ENCODE peak calls at places on chromosomes 7 and 10, in eight cellular contexts. P, M, F, Y, A, N, V and W are unnamed samples.

GRCh38 chr10:51832652-51833383 is 133.4 kb upstream of the CSTF2T start:
- DNase-seq in P (no peak), M (no peak), F (no peak), Y (no peak), A (no peak), N (peak; percentile 81), V (peak; percentile 16), W (no peak)

GRCh38 chr7:45975847-45976484 is 54.9 kb upstream of the IGFBP3 start:
- DNase-seq in P (no peak), M (no peak), F (no peak), Y (no peak), A (no peak), N (no peak), V (no peak), W (no peak)

GRCh38 chr10:104028146-104028545 is 57.5 kb downstream of the COL17A1 start:
- DNase-seq in P (no peak), M (peak; percentile 71), F (peak; percentile 76), Y (no peak), A (no peak), N (peak; percentile 31), V (peak; percentile 61), W (peak; percentile 41)

GRCh38 chr7:27133409-27134157 is 3.0 kb upstream of the HOXA4 start:
- DNase-seq in P (no peak), M (no peak), F (peak; percentile 11), Y (no peak), A (no peak), N (no peak), V (no peak), W (no peak)

GRCh38 chr10:71090330-71090729 is 122.0 kb upstream of the UNC5B start:
- DNase-seq in P (no peak), M (peak; percentile 17), F (no peak), Y (no peak), A (no peak), N (no peak), V (no peak), W (no peak)

GRCh38 chr7:158782638-158783490 is 46.4 kb downstream of the ESYT2 start:
- DNase-seq in P (no peak), M (no peak), F (peak; percentile 70), Y (peak; percentile 40), A (peak; percentile 57), N (peak; percentile 58), V (peak; percentile 9), W (peak; percentile 85)

GRCh38 chr7:75996476-75996875 is 2.1 kb upstream of the TMEM120A start:
- DNase-seq in P (peak; percentile 39), M (no peak), F (no peak), Y (no peak), A (peak; percentile 10), N (no peak), V (no peak), W (no peak)

GRCh38 chr10:128013626-128014025 is 106.7 kb downstream of the PTPRE start:
- DNase-seq in P (no peak), M (no peak), F (no peak), Y (no peak), A (no peak), N (no peak), V (no peak), W (no peak)

GRCh38 chr7:23058412-23059096 is 44.6 kb upstream of the HYCC1 start:
- DNase-seq in P (no peak), M (no peak), F (no peak), Y (no peak), A (no peak), N (no peak), V (no peak), W (no peak)

GRCh38 chr10:77974396-77975074 is 48.0 kb upstream of the DLG5 start:
- DNase-seq in P (no peak), M (no peak), F (peak; percentile 55), Y (no peak), A (no peak), N (peak; percentile 75), V (peak; percentile 86), W (no peak)

GRCh38 chr7:27600247-27600646 is 62.4 kb downstream of the HIBADH start:
- DNase-seq in P (no peak), M (no peak), F (no peak), Y (no peak), A (no peak), N (no peak), V (no peak), W (no peak)

GRCh38 chr7:112202819-112203218 is 3.4 kb downstream of the DOCK4 start:
- DNase-seq in P (no peak), M (no peak), F (peak; percentile 30), Y (no peak), A (peak; percentile 53), N (no peak), V (no peak), W (no peak)

GRCh38 chr7:32143271-32143670 is 73.1 kb upstream of the PDE1C start:
- DNase-seq in P (no peak), M (no peak), F (no peak), Y (no peak), A (no peak), N (no peak), V (no peak), W (no peak)

GRCh38 chr10:48731141-48731540 is 46.5 kb downstream of the WDFY4 start:
- DNase-seq in P (no peak), M (no peak), F (no peak), Y (no peak), A (no peak), N (no peak), V (no peak), W (no peak)

GRCh38 chr7:122161628-122162027 is 17.6 kb upstream of the AASS start:
- DNase-seq in P (no peak), M (no peak), F (no peak), Y (no peak), A (no peak), N (no peak), V (no peak), W (no peak)

GRCh38 chr10:42875792-42876191 is 93.2 kb downstream of the BMS1 start:
- DNase-seq in P (no peak), M (no peak), F (no peak), Y (no peak), A (no peak), N (peak; percentile 20), V (peak; percentile 31), W (no peak)

GRCh38 chr7:102202556-102202955 is 84.1 kb upstream of the SH2B2 start:
- DNase-seq in P (no peak), M (no peak), F (no peak), Y (no peak), A (no peak), N (no peak), V (no peak), W (no peak)

GRCh38 chr10:124025638-124026336 is 67.6 kb downstream of the CHST15 start:
- DNase-seq in P (peak; percentile 67), M (no peak), F (no peak), Y (no peak), A (no peak), N (peak; percentile 50), V (peak; percentile 62), W (no peak)

GRCh38 chr10:125048101-125048864 is 106.4 kb downstream of the ZRANB1 start:
- DNase-seq in P (peak; percentile 93), M (peak; percentile 90), F (peak; percentile 92), Y (peak; percentile 68), A (peak; percentile 93), N (peak; percentile 90), V (peak; percentile 92), W (peak; percentile 86)

DNA sequence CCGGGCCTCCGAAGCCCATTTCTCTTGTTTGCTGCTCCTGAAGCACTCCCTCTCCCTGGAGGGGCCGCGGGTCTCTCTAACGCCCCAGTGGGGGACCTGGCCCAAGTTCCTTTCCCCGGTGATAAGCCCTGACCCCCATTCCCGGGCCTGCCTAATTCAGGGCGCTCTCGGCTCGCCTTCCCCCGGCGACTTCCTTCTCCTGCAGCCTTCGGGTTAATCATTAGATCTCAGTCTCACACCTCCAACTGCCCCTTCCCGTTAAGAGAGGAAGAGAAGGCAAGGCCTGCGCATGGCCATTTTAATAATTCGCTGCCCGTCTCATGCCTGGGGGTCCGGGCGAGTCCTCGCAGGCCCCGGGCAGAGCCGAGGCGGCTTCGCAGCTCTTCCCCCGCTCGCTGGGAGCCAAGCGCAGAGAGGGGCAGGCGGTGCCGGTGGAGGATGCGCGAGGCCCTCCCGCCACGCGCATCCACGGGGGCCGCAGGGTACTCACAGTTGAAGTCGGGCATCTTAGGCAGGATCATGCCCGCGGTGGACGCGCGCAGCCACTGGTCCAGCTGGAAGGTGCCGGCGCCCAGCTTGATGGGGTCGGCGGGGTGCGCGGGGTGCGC is 1.2 kb downstream of the MNX1 start:
- DNase-seq in P (peak; percentile 72), M (no peak), F (no peak), Y (no peak), A (no peak), N (no peak), V (peak; percentile 30), W (no peak)
- H3K4me3 ChIP-seq in P (peak overlapping the region; percentile 79), M (no peak overlapping the region), F (peak overlapping the region; percentile 9), Y (no peak overlapping the region), A (no peak overlapping the region), N (no peak overlapping the region), V (no peak overlapping the region), W (peak overlapping the region; percentile 0)

GRCh38 chr10:68145705-68146104 is 36.4 kb downstream of the MYPN start:
- DNase-seq in P (no peak), M (no peak), F (no peak), Y (no peak), A (no peak), N (no peak), V (no peak), W (no peak)
- H3K27ac ChIP-seq in P (no peak overlapping the region), M (no peak overlapping the region), F (no peak overlapping the region), Y (no peak overlapping the region), A (no peak overlapping the region), N (no peak overlapping the region), V (no peak overlapping the region), W (no peak overlapping the region)

DNA sequence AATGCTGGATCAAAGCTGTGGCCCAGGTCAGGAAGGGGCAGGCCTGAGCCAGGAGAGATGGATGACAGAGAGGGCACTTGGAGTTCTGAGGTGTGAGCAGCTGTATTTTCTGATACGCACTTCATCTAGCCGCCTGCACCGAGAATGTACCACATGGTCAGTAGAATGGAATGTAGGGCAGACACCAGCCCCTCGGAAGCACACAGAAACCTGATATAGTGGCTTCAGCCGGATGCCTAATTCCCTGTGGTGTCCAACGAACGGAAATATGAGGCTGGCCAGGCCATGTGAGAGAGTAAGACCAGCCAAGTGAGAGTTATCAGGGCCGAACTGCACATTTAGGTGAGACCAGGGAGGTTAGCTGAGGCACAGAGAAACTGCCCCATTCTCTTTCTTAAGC is 46.7 kb upstream of the PLCE1 start:
- DNase-seq in P (no peak), M (no peak), F (peak; percentile 31), Y (no peak), A (peak; percentile 34), N (peak; percentile 55), V (peak; percentile 21), W (no peak)
- TF ChIP-seq CTCF in P (no peak), M (no peak), F (no peak), Y (no peak), A (no peak), N (no peak), V (no peak), W (no peak)

DNA sequence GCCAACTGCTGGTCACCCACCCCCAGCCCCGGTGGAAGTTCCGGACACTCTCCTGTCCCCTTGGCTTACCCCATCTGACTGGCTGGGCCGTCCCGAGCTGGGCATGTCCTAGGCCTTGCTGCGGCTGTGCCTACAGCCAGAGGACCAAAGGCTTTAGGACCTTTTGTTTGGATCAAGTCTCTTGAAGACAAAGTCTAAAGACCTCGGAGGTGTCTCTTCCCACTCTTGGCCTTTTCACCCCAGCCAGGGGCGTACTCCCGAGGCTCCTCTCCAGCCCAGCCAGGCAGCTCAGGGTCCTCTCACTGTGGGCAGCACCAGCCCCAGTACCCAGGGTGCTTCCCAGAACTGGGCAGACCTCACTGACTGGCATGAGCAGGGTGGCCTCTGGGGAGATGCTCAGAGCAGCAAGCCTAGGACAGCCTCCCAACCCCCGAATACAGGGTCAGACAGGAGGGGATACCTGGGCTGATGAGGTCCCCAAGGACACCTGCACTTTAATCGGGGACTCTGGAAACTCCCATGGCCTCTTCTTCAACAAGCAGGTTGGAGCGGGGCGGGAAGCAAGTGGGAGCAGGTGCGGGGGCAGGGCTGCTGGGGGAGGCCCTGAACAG is 2.7 kb upstream of the PWWP2B start:
- DNase-seq in P (peak; percentile 81), M (no peak), F (no peak), Y (no peak), A (peak; percentile 34), N (no peak), V (no peak), W (no peak)
- H3K4me3 ChIP-seq in P (peak overlapping the region; percentile 89), M (no peak overlapping the region), F (no peak overlapping the region), Y (no peak overlapping the region), A (no peak overlapping the region), N (no peak overlapping the region), V (no peak overlapping the region), W (no peak overlapping the region)